ENCODE peak calls at places on chromosomes 3 and 15, in nine cellular contexts. M is HFF-Myc, G is AG04450, X is AG09309, K is GM12864, V is uterus, F is activated B cell treated with CpG ODN at 0.5 μM for 24 hours, J is progenitor cell of endocrine pancreas, Y is OCI-LY7. Q is an unnamed sample.
A peak's percentile ranks its signal among the peaks of the same experiment; 100 is the strongest.

GRCh38 chr3:159732172-159733111 is 256.2 kb upstream of the IL12A start:
- DNase-seq in M (no peak), G (peak; percentile 52), X (peak; percentile 74), K (no peak), V (no peak), F (no peak), J (no peak), Y (no peak), Q (peak; percentile 45)

GRCh38 chr3:123093696-123094095 is 26.9 kb downstream of the PDIA5 start:
- DNase-seq in M (no peak), G (no peak), X (no peak), K (no peak), V (no peak), F (no peak), J (no peak), Y (no peak), Q (no peak)

GRCh38 chr15:89429023-89429422 is 67.4 kb downstream of the RHCG start:
- DNase-seq in M (no peak), G (no peak), X (no peak), K (no peak), V (no peak), F (no peak), J (no peak), Y (no peak), Q (no peak)

GRCh38 chr3:162437480-162437879 is 940.9 kb downstream of the OTOL1 start:
- DNase-seq in M (no peak), G (peak; percentile 0), X (no peak), K (no peak), V (no peak), F (no peak), J (no peak), Y (no peak), Q (no peak)

GRCh38 chr15:72532991-72533601 is 59.0 kb downstream of the ARIH1 start:
- DNase-seq in M (no peak), G (no peak), X (no peak), K (no peak), V (no peak), F (no peak), J (no peak), Y (peak; percentile 14), Q (no peak)

GRCh38 chr3:5239602-5240001 is 52.1 kb downstream of the EDEM1 start:
- DNase-seq in M (no peak), G (no peak), X (peak; percentile 18), K (no peak), V (no peak), F (no peak), J (no peak), Y (no peak), Q (no peak)

GRCh38 chr3:42118762-42119361 is 27.7 kb downstream of the TRAK1 start:
- DNase-seq in M (no peak), G (no peak), X (no peak), K (no peak), V (no peak), F (no peak), J (no peak), Y (peak; percentile 83), Q (no peak)

GRCh38 chr3:30908466-30909037 is 14.1 kb upstream of the GADL1 start:
- DNase-seq in M (no peak), G (no peak), X (no peak), K (no peak), V (no peak), F (no peak), J (no peak), Y (no peak), Q (no peak)

GRCh38 chr3:190225186-190225692 is 97.0 kb downstream of the CLDN1 start:
- DNase-seq in M (no peak), G (no peak), X (no peak), K (no peak), V (no peak), F (no peak), J (no peak), Y (peak; percentile 17), Q (peak; percentile 7)

GRCh38 chr3:5324780-5325179 is 137.3 kb downstream of the EDEM1 start:
- DNase-seq in M (no peak), G (no peak), X (no peak), K (no peak), V (no peak), F (no peak), J (no peak), Y (no peak), Q (no peak)

GRCh38 chr3:183698318-183698731 is 728 bp downstream of the YEATS2 start:
- DNase-seq in M (no peak), G (no peak), X (no peak), K (no peak), V (peak; percentile 38), F (peak; percentile 36), J (peak; percentile 21), Y (peak; percentile 45), Q (no peak)

GRCh38 chr3:188796122-188796631 is 375.6 kb upstream of the TPRG1 start:
- DNase-seq in M (peak; percentile 39), G (peak; percentile 76), X (peak; percentile 95), K (peak; percentile 5), V (no peak), F (no peak), J (no peak), Y (peak; percentile 39), Q (no peak)

GRCh38 chr3:17233398-17233800 is 348.6 kb downstream of the PLCL2 start:
- DNase-seq in M (peak; percentile 54), G (peak; percentile 20), X (peak; percentile 20), K (peak; percentile 35), V (no peak), F (no peak), J (no peak), Y (peak; percentile 83), Q (peak; percentile 12)

GRCh38 chr3:86743233-86743632 is 247.7 kb downstream of the VGLL3 start:
- DNase-seq in M (no peak), G (no peak), X (no peak), K (no peak), V (no peak), F (no peak), J (no peak), Y (no peak), Q (no peak)

GRCh38 chr3:119311191-119311925 is 17.2 kb downstream of the ARHGAP31 start:
- DNase-seq in M (no peak), G (no peak), X (peak; percentile 40), K (no peak), V (no peak), F (no peak), J (no peak), Y (no peak), Q (no peak)

GRCh38 chr3:8450618-8451017 is 51.0 kb upstream of the LMCD1 start:
- DNase-seq in M (no peak), G (no peak), X (no peak), K (no peak), V (no peak), F (no peak), J (no peak), Y (no peak), Q (no peak)

GRCh38 chr3:160928183-160928718 is 172.2 kb downstream of the PPM1L start:
- DNase-seq in M (no peak), G (no peak), X (no peak), K (no peak), V (no peak), F (no peak), J (no peak), Y (peak; percentile 1), Q (no peak)
- TF ChIP-seq CTCF in M (peak; percentile 15), G (no peak), X (no peak), K (no peak), V (no peak), F (no peak), J (no peak), Y (peak; percentile 50), Q (no peak)

DNA sequence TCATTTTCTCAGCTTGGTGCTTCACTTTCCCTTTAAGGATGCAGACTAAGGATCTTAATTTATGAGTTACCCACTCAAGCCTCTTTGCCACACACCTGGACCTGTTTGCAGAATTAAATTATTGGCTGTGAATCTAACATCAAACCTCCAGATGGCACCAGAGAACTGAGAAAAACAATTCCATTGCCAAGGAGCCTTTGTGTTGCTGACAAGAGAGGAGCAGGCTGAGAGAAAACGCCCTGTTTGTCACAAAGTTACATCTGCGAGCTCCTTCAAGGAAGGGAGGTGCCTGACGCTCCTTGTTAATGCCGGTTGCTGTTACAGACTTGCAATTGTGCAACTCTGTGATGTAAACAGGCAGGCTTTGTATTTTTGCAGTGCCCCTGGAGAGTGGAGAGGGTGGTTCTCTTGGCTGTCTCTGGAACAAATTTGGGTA is 36.3 kb upstream of the TMC3 start:
- DNase-seq in M (peak; percentile 59), G (peak; percentile 37), X (peak; percentile 46), K (no peak), V (peak; percentile 40), F (no peak), J (no peak), Y (peak; percentile 60), Q (peak; percentile 49)
- TF ChIP-seq CTCF in M (peak; percentile 37), G (peak; percentile 57), X (peak; percentile 51), K (peak; percentile 37), V (peak; percentile 79), F (no peak), J (peak; percentile 70), Y (peak; percentile 77), Q (peak; percentile 40)

GRCh38 chr3:10289785-10290355 is 2.9 kb downstream of the GHRL start:
- DNase-seq in M (no peak), G (no peak), X (no peak), K (no peak), V (no peak), F (no peak), J (no peak), Y (no peak), Q (no peak)
- TF ChIP-seq CTCF in M (no peak), G (no peak), X (no peak), K (no peak), V (no peak), F (no peak), J (no peak), Y (no peak), Q (no peak)

GRCh38 chr3:65026151-65026550 is 338.4 kb upstream of the ADAMTS9 start:
- DNase-seq in M (no peak), G (no peak), X (no peak), K (no peak), V (no peak), F (no peak), J (no peak), Y (no peak), Q (no peak)

GRCh38 chr3:65027335-65027734 is 339.5 kb upstream of the ADAMTS9 start:
- DNase-seq in M (no peak), G (no peak), X (no peak), K (no peak), V (no peak), F (no peak), J (no peak), Y (no peak), Q (no peak)

GRCh38 chr3:65028024-65028423 is 340.2 kb upstream of the ADAMTS9 start:
- DNase-seq in M (no peak), G (no peak), X (no peak), K (no peak), V (no peak), F (no peak), J (no peak), Y (no peak), Q (no peak)

GRCh38 chr3:65020780-65021179 is 333.0 kb upstream of the ADAMTS9 start:
- DNase-seq in M (no peak), G (no peak), X (no peak), K (no peak), V (no peak), F (no peak), J (no peak), Y (no peak), Q (no peak)

DNA sequence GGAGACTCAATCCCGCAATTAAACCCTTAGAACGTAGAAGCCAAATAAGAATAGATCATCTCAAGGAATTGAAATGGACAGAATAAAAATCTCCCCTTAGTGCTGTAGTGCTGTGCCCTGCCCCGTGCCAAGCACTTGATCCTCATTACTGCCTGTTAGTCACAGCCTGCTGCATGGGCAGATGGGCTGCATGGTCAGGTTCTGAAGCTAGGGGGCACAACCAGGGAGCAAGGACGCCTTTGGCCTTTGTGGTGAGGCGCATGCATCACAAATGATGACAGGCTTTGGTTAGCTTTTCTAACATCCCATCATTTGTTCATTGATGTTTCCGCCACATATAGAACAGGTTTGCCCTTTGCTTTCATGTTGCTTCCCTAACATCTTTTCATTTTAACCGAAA is 336.3 kb upstream of the ADAMTS9 start:
- DNase-seq in M (no peak), G (no peak), X (no peak), K (no peak), V (no peak), F (no peak), J (no peak), Y (no peak), Q (no peak)
- TF ChIP-seq CTCF in M (no peak), G (no peak), X (no peak), K (no peak), V (no peak), F (no peak), J (no peak), Y (no peak), Q (no peak)

Q was measured in AG09319.